ENCODE peak calls at places on chromosomes 13 and 19, in seven cellular contexts. F is activated CD4-positive, alpha-beta memory T cell treated with anti-CD3 and anti-CD28 coated beads for 36 hours; L is progenitor cell of endocrine pancreas; R is MM.1S; O is left lung; N is iPS-NIHi11; A is activated CD8-positive, alpha-beta memory T cell treated with anti-CD3 and anti-CD28 coated beads for 4 hours. W is an unnamed sample.

GRCh38 chr19:28066161-28066560 is 1146.8 kb downstream of the UQCRFS1 start:
- DNase-seq in O (no peak), F (no peak), A (no peak), R (no peak), L (no peak), N (no peak), W (no peak)

GRCh38 chr19:23787106-23787505 is 28.4 kb upstream of the ZNF681 start:
- DNase-seq in O (no peak), L (no peak), N (no peak), R (no peak), F (no peak), A (no peak), W (no peak)

GRCh38 chr19:33389574-33390119 is 16.1 kb downstream of the CEBPG start:
- DNase-seq in O (peak), A (no peak), F (no peak), R (no peak), N (no peak), L (no peak), W (no peak)

GRCh38 chr13:113958373-113958772 is 15.5 kb downstream of the C13orf46 start:
- DNase-seq in R (no peak), N (no peak), F (no peak), A (no peak), O (peak), L (no peak), W (peak)

GRCh38 chr13:110815471-110816204 is 99.2 kb downstream of the ANKRD10 start:
- DNase-seq in R (no peak), A (no peak), F (no peak), N (no peak), L (no peak), O (no peak), W (no peak)

GRCh38 chr19:55614711-55615552 is 9.4 kb downstream of the ZNF784 start:
- DNase-seq in R (no peak), F (no peak), O (no peak), N (peak), A (no peak), L (no peak), W (no peak)

GRCh38 chr13:105598551-105598950 is 936.9 kb downstream of the EFNB2 start:
- DNase-seq in O (no peak), L (no peak), A (no peak), F (no peak), N (no peak), R (no peak), W (no peak)

GRCh38 chr13:73058432-73058740 is 419 bp upstream of the KLF5 start:
- DNase-seq in L (no peak), N (no peak), O (no peak), F (no peak), R (peak), A (no peak), W (no peak)

GRCh38 chr19:18292460-18292809 is 11.0 kb upstream of the JUND start:
- DNase-seq in N (peak), A (no peak), F (peak), O (no peak), R (no peak), L (no peak), W (no peak)

W was measured in Right ventricle myocardium inferior.